ENCODE peak calls at places on chromosomes 2 and 18, in four cellular contexts. One of them, this sample, is unnamed. For H3K4me1, the result is how much of the 10 kb centered on the place peaks cover.

GRCh38 chr18:332007-332406 is 64.2 kb upstream of the THOC1 start:
- DNase-seq in HCT116: no peak
- DNase-seq in body of pancreas: no peak
- DNase-seq in testis: no peak
- DNase-seq in this sample: peak

GRCh38 chr2:24360963-24361330 is 611 bp upstream of the ITSN2 start:
- DNase-seq in HCT116: no peak
- DNase-seq in body of pancreas: no peak
- DNase-seq in testis: peak
- DNase-seq in this sample: no peak

GRCh38 chr2:37005118-37005868 is 39.0 kb upstream of the STRN start:
- DNase-seq in HCT116: no peak
- DNase-seq in body of pancreas: no peak
- DNase-seq in testis: no peak
- DNase-seq in this sample: no peak

GRCh38 chr2:133605031-133605773 is 36.9 kb upstream of the NCKAP5 start:
- DNase-seq in HCT116: no peak
- DNase-seq in body of pancreas: no peak
- DNase-seq in testis: no peak
- DNase-seq in this sample: no peak

GRCh38 chr18:40911582-40912254 is 1043.3 kb upstream of the PIK3C3 start:
- DNase-seq in HCT116: no peak
- DNase-seq in body of pancreas: no peak
- DNase-seq in testis: no peak
- DNase-seq in this sample: no peak

GRCh38 chr2:111616651-111617218 is 267.3 kb downstream of the ANAPC1 start:
- DNase-seq in HCT116: no peak
- DNase-seq in body of pancreas: no peak
- DNase-seq in testis: no peak
- DNase-seq in this sample: peak

GRCh38 chr2:18987592-18988073 is 370.8 kb downstream of the OSR1 start:
- DNase-seq in HCT116: peak
- DNase-seq in body of pancreas: peak
- DNase-seq in testis: peak
- DNase-seq in this sample: peak

GRCh38 chr2:229852565-229852964 is 69.2 kb downstream of the TRIP12 start:
- DNase-seq in HCT116: no peak
- DNase-seq in body of pancreas: no peak
- DNase-seq in testis: peak
- DNase-seq in this sample: no peak

GRCh38 chr18:22871809-22872525 is 61.2 kb upstream of the RBBP8 start:
- DNase-seq in HCT116: no peak
- DNase-seq in body of pancreas: no peak
- DNase-seq in testis: no peak
- DNase-seq in this sample: no peak

GRCh38 chr2:148814143-148814852 is 60.7 kb upstream of the KIF5C start:
- DNase-seq in HCT116: no peak
- DNase-seq in body of pancreas: peak
- DNase-seq in testis: no peak
- DNase-seq in this sample: peak

GRCh38 chr2:56898986-56899385 is 715.2 kb downstream of the CCDC85A start:
- DNase-seq in HCT116: no peak
- DNase-seq in body of pancreas: no peak
- DNase-seq in testis: no peak
- DNase-seq in this sample: no peak

GRCh38 chr18:45253973-45254372 is 361.3 kb upstream of the SLC14A2 start:
- DNase-seq in HCT116: no peak
- DNase-seq in body of pancreas: no peak
- DNase-seq in testis: no peak
- DNase-seq in this sample: no peak

GRCh38 chr2:231670892-231671616 is 37.3 kb upstream of the PTMA start:
- DNase-seq in HCT116: no peak
- DNase-seq in body of pancreas: no peak
- DNase-seq in testis: no peak
- DNase-seq in this sample: peak

GRCh38 chr2:39875182-39875913 is 96.3 kb upstream of the THUMPD2 start:
- DNase-seq in HCT116: no peak
- DNase-seq in body of pancreas: no peak
- DNase-seq in testis: peak
- DNase-seq in this sample: peak

GRCh38 chr18:37628466-37629220 is 63.0 kb upstream of the CELF4 start:
- DNase-seq in HCT116: no peak
- DNase-seq in body of pancreas: no peak
- DNase-seq in testis: no peak
- DNase-seq in this sample: no peak

GRCh38 chr2:55231546-55232083 is 478 bp downstream of the CLHC1 start:
- DNase-seq in HCT116: no peak
- DNase-seq in body of pancreas: no peak
- DNase-seq in testis: no peak
- DNase-seq in this sample: no peak

GRCh38 chr2:52976132-52976949 is 791.3 kb upstream of the CHAC2 start:
- DNase-seq in HCT116: peak
- DNase-seq in body of pancreas: peak
- DNase-seq in testis: peak
- DNase-seq in this sample: peak

GRCh38 chr2:133566967-133567645 is 1.2 kb downstream of the NCKAP5 start:
- DNase-seq in HCT116: no peak
- DNase-seq in body of pancreas: peak
- DNase-seq in testis: peak
- DNase-seq in this sample: peak

GRCh38 chr2:218284106-218284811 is 8.0 kb downstream of the TMBIM1 start:
- DNase-seq in HCT116: no peak
- DNase-seq in body of pancreas: peak
- DNase-seq in testis: no peak
- DNase-seq in this sample: peak

GRCh38 chr18:62536005-62536404 is 13.2 kb downstream of the ZCCHC2 start:
- DNase-seq in HCT116: no peak
- DNase-seq in body of pancreas: no peak
- DNase-seq in testis: no peak
- DNase-seq in this sample: no peak

GRCh38 chr2:236109061-236109460 is 59.1 kb downstream of the GBX2 start:
- DNase-seq in HCT116: no peak
- DNase-seq in body of pancreas: no peak
- DNase-seq in testis: no peak
- DNase-seq in this sample: no peak

GRCh38 chr18:51028201-51028805 is 1.7 kb upstream of the SMAD4 start:
- DNase-seq in HCT116: peak
- DNase-seq in body of pancreas: no peak
- DNase-seq in testis: no peak
- DNase-seq in this sample: no peak

GRCh38 chr2:98736464-98736889 is 5.5 kb upstream of the MGAT4A start:
- DNase-seq in HCT116: no peak
- DNase-seq in body of pancreas: no peak
- DNase-seq in testis: no peak
- DNase-seq in this sample: no peak

GRCh38 chr2:140747097-140747496 is 1383.7 kb downstream of the LRP1B start:
- DNase-seq in HCT116: no peak
- DNase-seq in body of pancreas: no peak
- DNase-seq in testis: no peak
- DNase-seq in this sample: no peak

GRCh38 chr18:12839526-12840196 is 44.4 kb downstream of the PTPN2 start:
- DNase-seq in HCT116: no peak
- DNase-seq in body of pancreas: no peak
- DNase-seq in testis: no peak
- DNase-seq in this sample: no peak

GRCh38 chr2:191115391-191115790 is 35.4 kb downstream of the STAT4 start:
- DNase-seq in HCT116: no peak
- DNase-seq in body of pancreas: no peak
- DNase-seq in testis: no peak
- DNase-seq in this sample: no peak

GRCh38 chr18:31943895-31944816 is 1.2 kb upstream of the TRAPPC8 start:
- DNase-seq in HCT116: no peak
- DNase-seq in body of pancreas: no peak
- DNase-seq in testis: no peak
- DNase-seq in this sample: no peak

GRCh38 chr18:57854726-57855125 is 51.6 kb upstream of the ATP8B1 start:
- DNase-seq in HCT116: no peak
- DNase-seq in body of pancreas: no peak
- DNase-seq in testis: no peak
- DNase-seq in this sample: no peak

GRCh38 chr18:11392974-11393373 is 216.4 kb upstream of the SLC35G4 start:
- DNase-seq in HCT116: no peak
- DNase-seq in body of pancreas: no peak
- DNase-seq in testis: no peak
- DNase-seq in this sample: no peak

GRCh38 chr2:134445981-134446380 is 192.1 kb downstream of the MGAT5 start:
- DNase-seq in HCT116: no peak
- DNase-seq in body of pancreas: no peak
- DNase-seq in testis: no peak
- DNase-seq in this sample: no peak

GRCh38 chr2:74052732-74053712 is 68.3 kb downstream of the TET3 start:
- DNase-seq in HCT116: no peak
- DNase-seq in body of pancreas: no peak
- DNase-seq in testis: no peak
- DNase-seq in this sample: no peak

GRCh38 chr18:6449213-6449612 is 34.5 kb upstream of the L3MBTL4 start:
- DNase-seq in HCT116: no peak
- DNase-seq in body of pancreas: no peak
- DNase-seq in testis: no peak
- DNase-seq in this sample: no peak

GRCh38 chr2:146677280-146677679 is 1167.5 kb upstream of the ACVR2A start:
- DNase-seq in HCT116: no peak
- DNase-seq in body of pancreas: no peak
- DNase-seq in testis: no peak
- DNase-seq in this sample: no peak

GRCh38 chr2:31031132-31031706 is 107.0 kb downstream of the GALNT14 start:
- DNase-seq in HCT116: no peak
- DNase-seq in body of pancreas: no peak
- DNase-seq in testis: no peak
- DNase-seq in this sample: no peak

GRCh38 chr2:88753833-88754584 is 62.5 kb downstream of the RPIA start:
- DNase-seq in HCT116: no peak
- DNase-seq in body of pancreas: peak
- DNase-seq in testis: no peak
- DNase-seq in this sample: peak

GRCh38 chr2:241857572-241858121 is 1.0 kb downstream of the PDCD1 start:
- DNase-seq in HCT116: no peak
- DNase-seq in body of pancreas: no peak
- DNase-seq in testis: no peak
- DNase-seq in this sample: no peak

GRCh38 chr2:225275443-225275842 is 124.1 kb upstream of the NYAP2 start:
- DNase-seq in HCT116: no peak
- DNase-seq in body of pancreas: no peak
- DNase-seq in testis: no peak
- DNase-seq in this sample: no peak

GRCh38 chr2:219384083-219384713 is 3.5 kb downstream of the DNPEP start:
- DNase-seq in HCT116: no peak
- DNase-seq in body of pancreas: no peak
- DNase-seq in testis: no peak
- DNase-seq in this sample: no peak
- TF ChIP-seq CTCF in HCT116: no peak
- TF ChIP-seq CTCF in body of pancreas: no peak
- TF ChIP-seq CTCF in testis: no peak
- TF ChIP-seq CTCF in this sample: no peak

GRCh38 chr2:43884674-43885073 is 45.9 kb downstream of the ABCG8 start:
- DNase-seq in HCT116: no peak
- DNase-seq in body of pancreas: no peak
- DNase-seq in testis: no peak
- DNase-seq in this sample: no peak

GRCh38 chr2:43887176-43887575 is 48.4 kb downstream of the ABCG8 start:
- DNase-seq in HCT116: no peak
- DNase-seq in body of pancreas: peak
- DNase-seq in testis: no peak
- DNase-seq in this sample: no peak

GRCh38 chr2:43885233-43885632 is 46.5 kb downstream of the ABCG8 start:
- DNase-seq in HCT116: no peak
- DNase-seq in body of pancreas: no peak
- DNase-seq in testis: no peak
- DNase-seq in this sample: no peak

GRCh38 chr2:43890855-43891254 is 52.1 kb downstream of the ABCG8 start:
- DNase-seq in HCT116: no peak
- DNase-seq in body of pancreas: no peak
- DNase-seq in testis: no peak
- DNase-seq in this sample: no peak

GRCh38 chr2:43889416-43889815 is 50.6 kb downstream of the ABCG8 start:
- DNase-seq in HCT116: no peak
- DNase-seq in body of pancreas: no peak
- DNase-seq in testis: no peak
- DNase-seq in this sample: no peak
- TF ChIP-seq POLR2A in HCT116: no peak
- TF ChIP-seq POLR2A in body of pancreas: no peak
- TF ChIP-seq POLR2A in testis: no peak
- TF ChIP-seq POLR2A in this sample: no peak

DNA sequence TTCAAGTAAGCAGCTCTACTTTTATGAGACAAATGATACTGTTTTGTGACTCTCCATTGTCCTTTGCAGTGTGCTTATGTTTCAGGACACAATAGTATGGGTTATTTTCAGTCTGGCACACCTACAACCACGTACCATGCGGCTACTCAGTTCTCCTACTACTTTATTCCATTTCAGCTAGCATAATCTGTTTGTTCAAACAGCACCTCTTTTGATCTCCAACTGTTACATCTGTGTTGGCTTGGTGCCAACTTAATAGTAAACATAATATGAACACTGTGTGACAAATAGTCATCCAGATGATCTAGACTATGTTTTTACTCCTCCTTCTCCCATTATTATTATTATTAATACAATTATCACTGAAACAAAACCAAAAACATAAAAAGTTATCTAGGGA is 40.5 kb downstream of the MYO3B start:
- DNase-seq in HCT116: no peak
- DNase-seq in body of pancreas: no peak
- DNase-seq in testis: no peak
- DNase-seq in this sample: no peak
- H3K4me1 ChIP-seq in HCT116: under half
- H3K4me1 ChIP-seq in body of pancreas: under half
- H3K4me1 ChIP-seq in testis: under half
- H3K4me1 ChIP-seq in this sample: under half

GRCh38 chr2:240624950-240625621 is at the start of gene GPR35:
- DNase-seq in HCT116: no peak
- DNase-seq in body of pancreas: no peak
- DNase-seq in testis: no peak
- DNase-seq in this sample: no peak
- TF ChIP-seq CTCF in HCT116: no peak
- TF ChIP-seq CTCF in body of pancreas: no peak
- TF ChIP-seq CTCF in testis: no peak
- TF ChIP-seq CTCF in this sample: no peak